ENCODE peak calls at places on chromosomes 5 and 9, in six cellular contexts. Q, Y, I, H, K and C are unnamed samples. For H3K27me3, the result is how much of the 10 kb centered on the place peaks cover.

GRCh38 chr9:112793213-112793810 is 42.8 kb downstream of the SNX30 start:
- DNase-seq in K (peak), H (peak), Y (peak), I (peak), Q (peak), C (peak)

GRCh38 chr5:139148306-139148705 is 49.9 kb downstream of the SIL1 start:
- DNase-seq in H (no peak), K (no peak), Y (no peak), I (no peak), Q (peak), C (no peak)

GRCh38 chr5:44952376-44952775 is 143.6 kb downstream of the MRPS30 start:
- DNase-seq in K (peak), Y (no peak), H (no peak), I (no peak), Q (peak), C (no peak)

GRCh38 chr5:135355182-135355581 is 43.8 kb downstream of the MACROH2A1 start:
- DNase-seq in Q (no peak), I (peak), K (no peak), Y (no peak), H (no peak), C (no peak)

GRCh38 chr5:108260105-108260857 is 121.6 kb downstream of the FBXL17 start:
- DNase-seq in K (peak), Y (peak), H (peak), Q (peak), I (peak), C (peak)

GRCh38 chr9:130444565-130445221 is at the start of gene ASS1:
- DNase-seq in Q (peak), H (no peak), Y (no peak), I (peak), K (peak), C (peak)

GRCh38 chr9:38682713-38683112 is 37.2 kb downstream of the FAM240B start:
- DNase-seq in K (peak), H (no peak), Y (peak), Q (peak), I (no peak), C (no peak)

GRCh38 chr5:104265531-104266130 is 703.0 kb upstream of the NUDT12 start:
- DNase-seq in H (no peak), Q (no peak), Y (no peak), I (no peak), K (no peak), C (no peak)

GRCh38 chr5:155136451-155136850 is 122.9 kb downstream of the KIF4B start:
- DNase-seq in K (no peak), Q (no peak), H (no peak), I (no peak), Y (no peak), C (no peak)

GRCh38 chr9:114893622-114894021 is 36.8 kb downstream of the TNFSF8 start:
- DNase-seq in K (no peak), Y (no peak), I (no peak), Q (peak), H (no peak), C (no peak)

GRCh38 chr9:92632641-92633040 is 37.3 kb downstream of the IPPK start:
- DNase-seq in Y (no peak), H (no peak), K (no peak), I (peak), Q (no peak), C (peak)

GRCh38 chr9:38201844-38202243 is 132.8 kb upstream of the SHB start:
- DNase-seq in Q (no peak), Y (no peak), I (no peak), H (no peak), K (no peak), C (no peak)

GRCh38 chr5:41510176-41510831 is at the start of gene PLCXD3:
- DNase-seq in H (no peak), Q (no peak), Y (peak), I (peak), K (peak), C (peak)

GRCh38 chr9:99821187-99822095 is at the start of gene NR4A3:
- DNase-seq in H (peak), Y (peak), Q (peak), K (peak), I (peak), C (peak)

GRCh38 chr9:106755727-106756126 is 107.2 kb upstream of the ZNF462 start:
- DNase-seq in I (no peak), Y (no peak), Q (no peak), K (no peak), H (no peak), C (no peak)

GRCh38 chr5:151245820-151246219 is 7.2 kb upstream of the GM2A start:
- DNase-seq in K (no peak), H (no peak), Y (no peak), Q (no peak), I (no peak), C (no peak)

GRCh38 chr9:83920942-83921707 is at the start of gene KIF27:
- DNase-seq in H (peak), K (peak), Y (peak), I (peak), Q (peak), C (peak)

GRCh38 chr5:42595597-42595996 is 161.0 kb upstream of the CCDC152 start:
- DNase-seq in H (no peak), Q (no peak), I (no peak), K (no peak), Y (no peak), C (no peak)

GRCh38 chr9:21402387-21403247 is 6.3 kb upstream of the IFNA8 start:
- DNase-seq in K (peak), Y (no peak), Q (no peak), I (no peak), H (peak), C (no peak)

GRCh38 chr5:133952729-133953567 is 15.5 kb downstream of the C5orf15 start:
- DNase-seq in K (no peak), Q (no peak), Y (no peak), H (no peak), I (peak), C (no peak)

GRCh38 chr5:141412853-141413539 is at the start of gene PCDHGA10:
- DNase-seq in Y (no peak), H (peak), I (no peak), K (peak), Q (peak), C (no peak)

GRCh38 chr9:136197372-136197875 is 7.5 kb downstream of the LHX3 start:
- DNase-seq in K (no peak), Q (no peak), H (no peak), I (no peak), Y (no peak), C (no peak)

GRCh38 chr9:136194540-136194939 is 10.4 kb downstream of the LHX3 start:
- DNase-seq in K (no peak), I (no peak), Y (no peak), H (no peak), Q (no peak), C (no peak)

GRCh38 chr9:136198605-136199083 is 6.3 kb downstream of the LHX3 start:
- DNase-seq in I (no peak), Y (no peak), K (no peak), H (no peak), Q (peak), C (no peak)

GRCh38 chr9:136197930-136198604 is 6.9 kb downstream of the LHX3 start:
- DNase-seq in K (no peak), Q (no peak), I (no peak), H (no peak), Y (no peak), C (no peak)

GRCh38 chr9:136196465-136197371 is 8.2 kb downstream of the LHX3 start:
- DNase-seq in I (no peak), K (peak), Y (no peak), Q (no peak), H (no peak), C (no peak)
- H3K27me3 ChIP-seq in I (half or more), K (half or more), Y (half or more), Q (half or more), H (under half), C (half or more)

DNA sequence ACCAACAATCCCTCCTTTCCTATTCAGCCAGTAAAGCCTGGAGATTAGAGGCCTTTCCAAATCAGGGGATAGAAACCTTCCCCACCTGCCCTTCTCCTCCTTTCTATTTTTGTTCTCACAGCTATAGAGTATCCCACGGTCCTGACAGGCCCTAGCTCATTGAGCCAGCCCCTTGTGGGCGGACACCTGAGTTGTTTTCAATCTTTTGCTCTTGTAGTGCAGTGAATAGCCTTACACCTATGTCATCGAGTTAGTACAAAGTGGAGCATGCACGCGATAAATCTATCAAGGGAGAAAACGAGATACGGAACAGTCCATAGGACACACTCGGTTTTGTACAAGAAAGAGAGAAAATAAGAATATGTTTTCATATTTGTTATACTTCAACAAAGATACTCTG is 77.2 kb downstream of the TSPAN17 start:
- DNase-seq in K (no peak), Y (no peak), Q (no peak), H (no peak), I (no peak), C (no peak)
- H3K27me3 ChIP-seq in K (under half), Y (under half), Q (under half), H (under half), I (under half), C (half or more)

DNA sequence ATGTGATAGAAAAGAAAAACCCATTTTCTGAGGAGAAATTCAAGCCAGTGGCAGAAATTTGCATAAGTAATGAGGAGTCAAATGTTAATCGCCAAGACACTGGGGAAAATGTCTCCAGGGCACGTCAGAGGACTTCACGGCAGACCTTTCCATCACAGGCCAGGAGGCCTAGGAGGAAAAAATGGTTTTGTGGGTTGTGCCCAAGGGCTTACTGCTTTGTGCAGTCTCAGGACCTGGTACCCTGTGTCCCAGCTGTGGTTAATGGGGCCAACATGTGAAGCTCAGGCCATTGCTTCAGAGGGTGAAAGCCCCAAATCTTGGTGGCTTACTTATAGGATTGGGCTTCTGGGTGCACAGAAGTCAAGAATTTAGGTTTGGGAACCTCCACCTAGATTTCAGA is 54.8 kb upstream of the ADAMTS2 start:
- DNase-seq in Y (no peak), I (peak), Q (no peak), H (no peak), K (no peak), C (no peak)
- H3K27me3 ChIP-seq in Y (under half), I (under half), Q (under half), H (under half), K (under half), C (under half)

GRCh38 chr5:123085638-123086286 is 3.3 kb upstream of the PRDM6 start:
- DNase-seq in I (no peak), Y (no peak), H (no peak), K (no peak), Q (no peak), C (no peak)
- H3K27me3 ChIP-seq in I (under half), Y (half or more), H (under half), K (under half), Q (under half), C (half or more)

GRCh38 chr9:68533678-68534077 is 7.0 kb downstream of the TMEM252 start:
- DNase-seq in Y (no peak), Q (no peak), I (no peak), H (no peak), K (no peak), C (no peak)
- H3K27me3 ChIP-seq in Y (under half), Q (under half), I (under half), H (under half), K (under half), C (under half)

DNA sequence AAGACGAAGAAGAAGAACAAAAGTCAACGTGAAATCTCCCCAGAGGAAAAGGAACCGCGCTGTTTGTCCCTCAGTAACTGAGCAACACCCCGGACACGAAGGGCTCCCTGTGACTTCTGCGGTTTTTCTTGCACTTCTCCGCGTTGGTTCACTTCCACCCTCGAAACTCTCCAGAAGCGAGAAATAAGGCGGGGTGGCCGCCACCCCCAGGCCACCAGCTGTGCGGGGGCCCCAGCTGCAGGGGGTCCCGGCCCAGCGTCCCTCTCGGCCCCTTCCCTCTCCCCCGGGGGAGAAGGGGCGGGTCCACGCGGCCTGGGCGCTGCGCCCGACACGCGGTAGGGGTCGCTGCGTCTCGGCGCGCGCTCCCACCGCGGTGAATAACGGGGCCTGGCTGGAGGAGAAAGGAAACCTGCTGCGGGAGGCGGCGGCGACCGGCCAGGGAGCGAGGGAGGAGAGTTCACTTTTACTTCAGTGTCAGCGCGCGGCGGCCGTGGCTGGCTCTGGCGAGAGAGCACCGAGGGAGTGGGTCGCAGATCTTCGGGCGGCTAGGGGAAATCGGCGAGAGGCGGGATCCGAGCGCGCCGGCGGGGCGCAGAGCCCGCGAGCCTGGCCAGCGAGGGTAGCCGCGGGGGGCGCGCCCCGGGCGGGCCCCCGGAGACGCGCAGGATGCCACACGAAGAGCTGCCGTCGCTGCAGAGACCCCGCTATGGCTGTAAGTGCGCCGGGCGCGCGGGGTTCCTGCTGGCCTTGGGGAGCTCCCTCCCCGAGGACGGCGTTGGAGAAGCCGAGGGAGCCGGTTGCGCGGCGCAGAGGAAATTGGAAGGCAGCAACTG is at the start of gene IQGAP2:
- DNase-seq in K (peak), Y (no peak), H (peak), I (peak), Q (peak), C (peak)
- H3K27me3 ChIP-seq in K (under half), Y (under half), H (under half), I (under half), Q (under half), C (under half)

GRCh38 chr5:128536861-128537305 is 1.2 kb downstream of the FBN2 start:
- DNase-seq in H (no peak), Q (no peak), I (no peak), Y (no peak), K (peak), C (no peak)
- H3K27me3 ChIP-seq in H (under half), Q (under half), I (half or more), Y (under half), K (under half), C (half or more)

GRCh38 chr5:177992466-177992865 is 3.6 kb downstream of the PROP1 start:
- DNase-seq in H (no peak), I (no peak), K (no peak), Y (no peak), Q (no peak), C (no peak)

GRCh38 chr5:177987326-177987725 is 8.7 kb downstream of the PROP1 start:
- DNase-seq in Q (no peak), Y (no peak), H (no peak), K (no peak), I (no peak), C (no peak)

GRCh38 chr5:177984565-177985166 is 11.4 kb downstream of the PROP1 start:
- DNase-seq in H (no peak), Y (no peak), I (no peak), Q (no peak), K (no peak), C (no peak)

GRCh38 chr5:177985430-177986040 is 10.5 kb downstream of the PROP1 start:
- DNase-seq in Y (no peak), K (no peak), H (no peak), I (no peak), Q (no peak), C (no peak)

DNA sequence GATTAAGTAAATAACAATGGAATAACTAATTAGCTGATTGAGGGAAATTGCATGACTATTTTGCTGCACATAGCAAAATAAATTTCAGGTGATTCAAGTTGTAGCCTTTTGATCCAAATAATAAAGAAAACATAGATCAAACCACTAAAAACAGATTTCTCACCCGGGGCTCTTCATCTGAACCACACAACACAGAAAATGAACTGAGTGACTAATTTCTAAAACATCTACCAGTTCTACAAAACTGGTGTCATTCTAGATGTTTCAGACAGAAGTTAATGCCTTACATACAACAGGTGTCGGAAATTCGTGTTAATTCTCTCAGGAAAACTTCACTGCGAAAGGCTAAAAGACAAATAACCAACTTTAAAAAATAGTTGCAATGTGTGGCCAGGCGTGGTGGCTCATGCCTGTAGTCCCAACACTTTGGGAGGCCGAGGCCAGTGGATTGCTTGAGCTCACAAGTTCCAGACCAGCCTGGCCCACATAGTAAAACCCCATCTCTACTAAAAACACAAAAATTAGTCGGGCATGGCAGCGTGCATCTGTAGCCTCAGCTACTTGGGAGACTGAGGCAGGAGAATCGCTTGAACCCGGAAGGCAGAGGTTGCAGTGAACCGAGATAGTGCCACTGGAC is 6.9 kb downstream of the PROP1 start:
- DNase-seq in Q (no peak), I (no peak), H (no peak), K (no peak), Y (no peak), C (no peak)
- H3K27me3 ChIP-seq in Q (under half), I (under half), H (under half), K (under half), Y (under half), C (under half)

GRCh38 chr9:133591116-133591910 is 17.9 kb downstream of the FAM163B start:
- DNase-seq in Q (no peak), Y (no peak), I (no peak), K (no peak), H (no peak), C (no peak)
- H3K27me3 ChIP-seq in Q (under half), Y (under half), I (under half), K (under half), H (under half), C (under half)